ENCODE peak calls at places on chromosome 19, in six cellular contexts. A is stimulated activated CD4-positive, alpha-beta T cell treated with anti-CD3 and anti-CD28 coated beads, TNF-alpha, amount 100 ng/mL, for 24 hours; X is globus pallidus; B is occipital lobe; G is T-helper 1 cell; Z is chondrocyte. I is an unnamed sample.

GRCh38 chr19:29528946-29529645 is 3.3 kb downstream of the VSTM2B start:
- DNase-seq in A (no peak), X (no peak), B (no peak), G (no peak), Z (peak), I (no peak)

GRCh38 chr19:55484571-55485438 is at the start of gene NAT14:
- DNase-seq in A (peak), X (no peak), B (peak), G (peak), Z (no peak), I (peak)

GRCh38 chr19:15526408-15526807 is 18.1 kb downstream of the CYP4F22 start:
- DNase-seq in A (no peak), X (no peak), B (no peak), G (no peak), Z (no peak), I (no peak)

GRCh38 chr19:34265221-34265650 is 10.9 kb downstream of the GARRE1 start:
- DNase-seq in A (no peak), X (no peak), B (no peak), G (no peak), Z (no peak), I (no peak)

GRCh38 chr19:58511353-58512208 is at the start of gene SLC27A5:
- DNase-seq in A (no peak), X (no peak), B (no peak), G (no peak), Z (no peak), I (no peak)

GRCh38 chr19:1172353-1173159 is 1.5 kb downstream of the SBNO2 start:
- DNase-seq in A (no peak), X (peak), B (peak), G (no peak), Z (no peak), I (peak)

GRCh38 chr19:4715529-4716221 is 8.0 kb downstream of the DPP9 start:
- DNase-seq in A (no peak), X (no peak), B (no peak), G (no peak), Z (no peak), I (no peak)

GRCh38 chr19:4278010-4278409 is 1.1 kb upstream of the SHD start:
- DNase-seq in A (no peak), X (no peak), B (no peak), G (no peak), Z (no peak), I (no peak)

GRCh38 chr19:1274852-1275259 is 474 bp upstream of the FAM174C start:
- DNase-seq in A (no peak), X (no peak), B (no peak), G (no peak), Z (no peak), I (peak)